ENCODE peak calls at places on chromosomes 3 and 15, in seven cellular contexts. One of them, this sample, is unnamed.

GRCh38 chr15:58440922-58441321 is 9.1 kb downstream of the LIPC start:
- DNase-seq in AG09309: no peak
- DNase-seq in aorta: no peak
- DNase-seq in GM12864: no peak
- DNase-seq in H7: peak; percentile 67
- DNase-seq in cardiac fibroblast: no peak
- DNase-seq in fibroblast of mammary gland: no peak
- DNase-seq in this sample: peak; percentile 83

GRCh38 chr3:33364531-33365128 is 75.6 kb downstream of the UBP1 start:
- DNase-seq in AG09309: peak; percentile 27
- DNase-seq in H7: no peak
- DNase-seq in fibroblast of mammary gland: peak; percentile 27
- DNase-seq in aorta: no peak
- DNase-seq in GM12864: no peak
- DNase-seq in cardiac fibroblast: no peak
- DNase-seq in this sample: peak; percentile 33

GRCh38 chr15:60585743-60586708 is 107.1 kb upstream of the ICE2 start:
- DNase-seq in H7: peak; percentile 52
- DNase-seq in AG09309: no peak
- DNase-seq in cardiac fibroblast: peak; percentile 82
- DNase-seq in GM12864: no peak
- DNase-seq in aorta: no peak
- DNase-seq in fibroblast of mammary gland: peak; percentile 83
- DNase-seq in this sample: peak; percentile 81

GRCh38 chr3:32334675-32335074 is 57.0 kb upstream of the CMTM7 start:
- DNase-seq in AG09309: no peak
- DNase-seq in cardiac fibroblast: peak; percentile 18
- DNase-seq in aorta: no peak
- DNase-seq in fibroblast of mammary gland: no peak
- DNase-seq in H7: peak; percentile 55
- DNase-seq in GM12864: no peak
- DNase-seq in this sample: peak; percentile 83

GRCh38 chr3:114379266-114379665 is 85.4 kb downstream of the TIGIT start:
- DNase-seq in H7: no peak
- DNase-seq in fibroblast of mammary gland: no peak
- DNase-seq in GM12864: no peak
- DNase-seq in cardiac fibroblast: no peak
- DNase-seq in AG09309: no peak
- DNase-seq in aorta: no peak
- DNase-seq in this sample: no peak

GRCh38 chr15:50676799-50677483 is 9.7 kb downstream of the TRPM7 start:
- DNase-seq in aorta: no peak
- DNase-seq in fibroblast of mammary gland: peak; percentile 70
- DNase-seq in GM12864: no peak
- DNase-seq in cardiac fibroblast: peak; percentile 4
- DNase-seq in H7: no peak
- DNase-seq in AG09309: no peak
- DNase-seq in this sample: peak; percentile 56

GRCh38 chr3:177354461-177354860 is 157.2 kb upstream of the TBL1XR1 start:
- DNase-seq in GM12864: no peak
- DNase-seq in cardiac fibroblast: no peak
- DNase-seq in fibroblast of mammary gland: no peak
- DNase-seq in H7: no peak
- DNase-seq in aorta: no peak
- DNase-seq in AG09309: no peak
- DNase-seq in this sample: no peak

GRCh38 chr3:11062704-11063103 is 70.2 kb downstream of the SLC6A1 start:
- DNase-seq in AG09309: no peak
- DNase-seq in fibroblast of mammary gland: no peak
- DNase-seq in H7: no peak
- DNase-seq in cardiac fibroblast: no peak
- DNase-seq in aorta: no peak
- DNase-seq in GM12864: no peak
- DNase-seq in this sample: no peak

GRCh38 chr15:87916208-87916607 is 340.3 kb downstream of the NTRK3 start:
- DNase-seq in H7: no peak
- DNase-seq in fibroblast of mammary gland: no peak
- DNase-seq in GM12864: no peak
- DNase-seq in AG09309: no peak
- DNase-seq in aorta: no peak
- DNase-seq in cardiac fibroblast: no peak
- DNase-seq in this sample: no peak

GRCh38 chr15:29656636-29657475 is 165.4 kb downstream of the TJP1 start:
- DNase-seq in H7: peak; percentile 82
- DNase-seq in fibroblast of mammary gland: no peak
- DNase-seq in AG09309: no peak
- DNase-seq in cardiac fibroblast: peak; percentile 20
- DNase-seq in aorta: no peak
- DNase-seq in GM12864: no peak
- DNase-seq in this sample: peak; percentile 93

GRCh38 chr3:115469649-115470048 is 153.7 kb upstream of the GAP43 start:
- DNase-seq in GM12864: no peak
- DNase-seq in fibroblast of mammary gland: no peak
- DNase-seq in cardiac fibroblast: no peak
- DNase-seq in H7: no peak
- DNase-seq in AG09309: no peak
- DNase-seq in aorta: no peak
- DNase-seq in this sample: no peak

GRCh38 chr15:82122754-82123400 is 77.1 kb upstream of the MEX3B start:
- DNase-seq in fibroblast of mammary gland: peak; percentile 98
- DNase-seq in AG09309: peak; percentile 95
- DNase-seq in cardiac fibroblast: peak; percentile 90
- DNase-seq in aorta: peak; percentile 65
- DNase-seq in H7: no peak
- DNase-seq in GM12864: no peak
- DNase-seq in this sample: no peak

GRCh38 chr3:118587037-118587741 is 447.5 kb downstream of the IGSF11 start:
- DNase-seq in GM12864: no peak
- DNase-seq in cardiac fibroblast: no peak
- DNase-seq in aorta: no peak
- DNase-seq in fibroblast of mammary gland: no peak
- DNase-seq in H7: no peak
- DNase-seq in AG09309: no peak
- DNase-seq in this sample: no peak

GRCh38 chr3:190701096-190701532 is 161.4 kb downstream of the GMNC start:
- DNase-seq in aorta: no peak
- DNase-seq in fibroblast of mammary gland: peak; percentile 64
- DNase-seq in cardiac fibroblast: peak; percentile 70
- DNase-seq in AG09309: no peak
- DNase-seq in GM12864: no peak
- DNase-seq in H7: no peak
- DNase-seq in this sample: peak; percentile 71

GRCh38 chr3:79369306-79369705 is 398.5 kb downstream of the ROBO1 start:
- DNase-seq in AG09309: no peak
- DNase-seq in GM12864: no peak
- DNase-seq in fibroblast of mammary gland: peak; percentile 20
- DNase-seq in H7: no peak
- DNase-seq in aorta: no peak
- DNase-seq in cardiac fibroblast: peak; percentile 18
- DNase-seq in this sample: no peak

GRCh38 chr15:82530606-82531379 is 9.5 kb downstream of the RPS17 start:
- DNase-seq in H7: peak; percentile 36
- DNase-seq in AG09309: no peak
- DNase-seq in fibroblast of mammary gland: peak; percentile 54
- DNase-seq in aorta: peak; percentile 68
- DNase-seq in cardiac fibroblast: peak; percentile 61
- DNase-seq in GM12864: no peak
- DNase-seq in this sample: peak; percentile 95

GRCh38 chr15:61794881-61795280 is 265.4 kb downstream of the VPS13C start:
- DNase-seq in fibroblast of mammary gland: peak; percentile 90
- DNase-seq in H7: no peak
- DNase-seq in AG09309: no peak
- DNase-seq in aorta: no peak
- DNase-seq in cardiac fibroblast: no peak
- DNase-seq in GM12864: no peak
- DNase-seq in this sample: no peak

GRCh38 chr15:40847225-40847961 is 3.5 kb downstream of the SPINT1 start:
- DNase-seq in cardiac fibroblast: peak; percentile 50
- DNase-seq in fibroblast of mammary gland: no peak
- DNase-seq in H7: peak; percentile 80
- DNase-seq in GM12864: peak; percentile 59
- DNase-seq in aorta: peak; percentile 85
- DNase-seq in AG09309: no peak
- DNase-seq in this sample: peak; percentile 79

GRCh38 chr3:107845355-107846281 is 245.2 kb downstream of the CD47 start:
- DNase-seq in H7: no peak
- DNase-seq in GM12864: no peak
- DNase-seq in fibroblast of mammary gland: peak; percentile 6
- DNase-seq in cardiac fibroblast: peak; percentile 13
- DNase-seq in AG09309: peak; percentile 8
- DNase-seq in aorta: no peak
- DNase-seq in this sample: no peak

GRCh38 chr3:45143673-45144670 is 2.2 kb downstream of the CDCP1 start:
- DNase-seq in AG09309: no peak
- DNase-seq in H7: no peak
- DNase-seq in cardiac fibroblast: no peak
- DNase-seq in GM12864: no peak
- DNase-seq in aorta: no peak
- DNase-seq in fibroblast of mammary gland: no peak
- DNase-seq in this sample: no peak

GRCh38 chr15:91882858-91883586 is 29.5 kb downstream of the SLCO3A1 start:
- DNase-seq in H7: no peak
- DNase-seq in aorta: no peak
- DNase-seq in fibroblast of mammary gland: no peak
- DNase-seq in cardiac fibroblast: no peak
- DNase-seq in AG09309: no peak
- DNase-seq in GM12864: no peak
- DNase-seq in this sample: no peak

GRCh38 chr3:47860206-47860605 is 57.3 kb downstream of the DHX30 start:
- DNase-seq in GM12864: no peak
- DNase-seq in aorta: no peak
- DNase-seq in cardiac fibroblast: no peak
- DNase-seq in AG09309: no peak
- DNase-seq in fibroblast of mammary gland: no peak
- DNase-seq in H7: no peak
- DNase-seq in this sample: no peak

DNA sequence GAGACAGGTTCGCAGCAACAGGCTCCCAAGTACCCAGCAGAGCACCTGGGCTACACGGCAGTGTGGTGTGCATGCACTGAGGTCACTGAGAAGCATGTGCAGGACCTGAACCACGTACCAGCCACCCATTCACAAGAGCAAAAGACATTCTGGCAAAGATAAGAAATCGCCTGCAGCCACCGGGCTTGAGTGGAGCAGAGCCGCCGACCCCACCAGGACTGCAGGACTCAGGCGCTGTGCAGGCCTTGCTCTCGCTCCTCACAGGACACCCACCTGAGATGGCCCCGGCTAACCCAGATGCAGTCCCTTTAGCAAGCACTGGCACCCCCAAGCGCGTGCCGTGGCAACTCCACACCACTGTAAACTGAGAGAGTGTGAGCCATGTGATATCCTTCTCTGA is 32.3 kb upstream of the OCA2 start:
- DNase-seq in AG09309: no peak
- DNase-seq in H7: no peak
- DNase-seq in aorta: no peak
- DNase-seq in cardiac fibroblast: no peak
- DNase-seq in GM12864: no peak
- DNase-seq in fibroblast of mammary gland: no peak
- DNase-seq in this sample: no peak
- H3K4me3 ChIP-seq in AG09309: no peak overlapping the region
- H3K4me3 ChIP-seq in H7: no peak overlapping the region
- H3K4me3 ChIP-seq in aorta: no peak overlapping the region
- H3K4me3 ChIP-seq in cardiac fibroblast: no peak overlapping the region
- H3K4me3 ChIP-seq in GM12864: no peak overlapping the region
- H3K4me3 ChIP-seq in fibroblast of mammary gland: no peak overlapping the region
- H3K4me3 ChIP-seq in this sample: no peak overlapping the region

DNA sequence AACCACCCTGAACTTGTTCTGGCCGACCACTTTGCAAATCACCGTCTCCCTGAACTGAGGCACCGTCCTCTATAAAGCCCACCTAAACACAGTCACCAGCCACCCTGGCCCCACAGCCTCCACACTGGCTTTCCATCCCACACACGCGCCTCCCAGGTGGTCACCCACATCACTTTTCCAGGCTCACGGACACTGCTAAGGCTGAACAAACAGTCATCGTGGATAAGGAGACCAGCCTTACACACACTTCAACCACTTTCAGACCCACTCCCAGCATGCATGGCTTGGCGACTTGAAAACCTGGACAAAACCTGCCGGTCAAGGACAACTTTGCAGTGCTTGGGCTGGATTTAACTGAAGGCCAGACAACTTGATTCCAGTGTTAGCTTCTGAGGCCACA is 8.4 kb downstream of the CHSY1 start:
- DNase-seq in cardiac fibroblast: no peak
- DNase-seq in GM12864: no peak
- DNase-seq in AG09309: no peak
- DNase-seq in fibroblast of mammary gland: no peak
- DNase-seq in aorta: no peak
- DNase-seq in H7: no peak
- DNase-seq in this sample: peak; percentile 35
- H3K4me3 ChIP-seq in cardiac fibroblast: no peak overlapping the region
- H3K4me3 ChIP-seq in GM12864: no peak overlapping the region
- H3K4me3 ChIP-seq in AG09309: no peak overlapping the region
- H3K4me3 ChIP-seq in fibroblast of mammary gland: no peak overlapping the region
- H3K4me3 ChIP-seq in aorta: no peak overlapping the region
- H3K4me3 ChIP-seq in H7: no peak overlapping the region
- H3K4me3 ChIP-seq in this sample: no peak overlapping the region

DNA sequence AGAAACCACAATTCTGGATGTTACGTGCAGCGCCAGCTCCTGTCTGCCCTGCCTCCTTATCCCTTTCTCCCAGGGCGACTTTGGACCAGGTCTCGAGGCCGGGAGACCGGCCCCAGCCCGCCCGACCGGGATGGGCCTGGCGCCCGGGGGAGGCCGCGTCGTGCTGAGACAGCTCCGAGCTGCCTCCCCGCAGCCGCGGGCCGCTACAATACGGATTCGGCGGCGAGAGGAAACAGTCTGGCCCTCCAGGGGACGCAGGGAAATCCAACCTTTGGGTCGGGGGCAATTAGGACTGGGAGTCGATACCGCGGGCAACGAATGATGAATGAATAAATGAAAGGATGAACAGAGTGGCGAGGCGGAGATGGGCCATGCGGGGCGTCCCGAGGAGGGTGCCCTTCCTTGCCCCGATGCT is 535 bp downstream of the GRAMD2A start:
- DNase-seq in GM12864: no peak
- DNase-seq in AG09309: no peak
- DNase-seq in cardiac fibroblast: no peak
- DNase-seq in aorta: no peak
- DNase-seq in fibroblast of mammary gland: no peak
- DNase-seq in H7: peak; percentile 83
- DNase-seq in this sample: peak; percentile 76
- H3K4me3 ChIP-seq in GM12864: peak overlapping the region; percentile 9
- H3K4me3 ChIP-seq in AG09309: no peak overlapping the region
- H3K4me3 ChIP-seq in cardiac fibroblast: peak overlapping the region; percentile 19
- H3K4me3 ChIP-seq in aorta: peak overlapping the region; percentile 54
- H3K4me3 ChIP-seq in fibroblast of mammary gland: peak overlapping the region; percentile 15
- H3K4me3 ChIP-seq in H7: peak overlapping the region; percentile 56
- H3K4me3 ChIP-seq in this sample: peak overlapping the region; percentile 69

GRCh38 chr15:80151576-80151975 is 1.2 kb upstream of the FAH start:
- DNase-seq in GM12864: no peak
- DNase-seq in fibroblast of mammary gland: no peak
- DNase-seq in H7: no peak
- DNase-seq in cardiac fibroblast: no peak
- DNase-seq in AG09309: no peak
- DNase-seq in aorta: no peak
- DNase-seq in this sample: no peak
- H3K4me3 ChIP-seq in GM12864: no peak overlapping the region
- H3K4me3 ChIP-seq in fibroblast of mammary gland: no peak overlapping the region
- H3K4me3 ChIP-seq in H7: peak overlapping the region; percentile 64
- H3K4me3 ChIP-seq in cardiac fibroblast: no peak overlapping the region
- H3K4me3 ChIP-seq in AG09309: no peak overlapping the region
- H3K4me3 ChIP-seq in aorta: no peak overlapping the region
- H3K4me3 ChIP-seq in this sample: peak overlapping the region; percentile 77

GRCh38 chr3:194141415-194142155 is 5.6 kb downstream of the HES1 start:
- DNase-seq in GM12864: no peak
- DNase-seq in cardiac fibroblast: peak; percentile 96
- DNase-seq in aorta: peak; percentile 94
- DNase-seq in AG09309: peak; percentile 64
- DNase-seq in H7: peak; percentile 97
- DNase-seq in fibroblast of mammary gland: peak; percentile 90
- DNase-seq in this sample: peak; percentile 96
- H3K4me3 ChIP-seq in GM12864: peak overlapping the region; percentile 51
- H3K4me3 ChIP-seq in cardiac fibroblast: peak overlapping the region; percentile 37
- H3K4me3 ChIP-seq in aorta: peak overlapping the region; percentile 14
- H3K4me3 ChIP-seq in AG09309: peak overlapping the region; percentile 29
- H3K4me3 ChIP-seq in H7: peak overlapping the region; percentile 38
- H3K4me3 ChIP-seq in fibroblast of mammary gland: peak overlapping the region; percentile 15
- H3K4me3 ChIP-seq in this sample: no peak overlapping the region

This sample was measured in endodermal cell.